ENCODE peak calls at places on chromosomes 13 and 19, in four cellular contexts. N is GM23248, A is HepG2, S is mesendoderm. M is an unnamed sample. For H3K36me3, the result is how much of the 10 kb centered on the place peaks cover.

GRCh38 chr19:56125806-56126590 is 4.9 kb upstream of the ZNF787 start:
- DNase-seq in S (no peak), A (no peak), N (no peak), M (no peak)

GRCh38 chr19:32809254-32809653 is 60.3 kb downstream of the SLC7A9 start:
- DNase-seq in S (no peak), N (no peak), A (no peak), M (no peak)

GRCh38 chr19:44748426-44749254 is at the start of gene BCL3:
- DNase-seq in A (no peak), N (peak), S (no peak), M (no peak)

GRCh38 chr13:107867701-107868661 is 347.4 kb downstream of the LIG4 start:
- DNase-seq in A (no peak), S (peak), N (peak), M (no peak)

GRCh38 chr13:90485441-90485840 is 862.0 kb upstream of the MIR17HG start:
- DNase-seq in A (no peak), N (peak), S (no peak), M (no peak)

GRCh38 chr13:113398963-113399754 is 35.2 kb upstream of the GRTP1 start:
- DNase-seq in S (peak), A (no peak), N (peak), M (no peak)

GRCh38 chr19:33646306-33646705 is 24.6 kb downstream of the CHST8 start:
- DNase-seq in N (no peak), A (no peak), S (no peak), M (no peak)

GRCh38 chr13:95643471-95643813 is 1.1 kb downstream of the DZIP1 start:
- DNase-seq in S (peak), A (peak), N (peak), M (no peak)

GRCh38 chr19:42443944-42444398 is 1.2 kb upstream of the CXCL17 start:
- DNase-seq in N (no peak), A (peak), S (no peak), M (no peak)

GRCh38 chr13:78657699-78658629 is 991 bp downstream of the OBI1 start:
- DNase-seq in S (peak), A (peak), N (peak), M (peak)

GRCh38 chr19:11673608-11674041 is 65.1 kb downstream of the ZNF823 start:
- DNase-seq in N (peak), A (peak), S (peak), M (peak)

GRCh38 chr13:102536695-102537485 is 59.9 kb upstream of the TPP2 start:
- DNase-seq in A (no peak), S (no peak), N (no peak), M (no peak)

GRCh38 chr13:98775844-98776598 is 23.5 kb upstream of the SLC15A1 start:
- DNase-seq in N (peak), A (peak), S (peak), M (no peak)

GRCh38 chr13:48906200-48906599 is 69.5 kb upstream of the FNDC3A start:
- DNase-seq in N (no peak), S (no peak), A (no peak), M (no peak)

GRCh38 chr19:49710372-49710951 is 19.5 kb downstream of the CPT1C start:
- DNase-seq in S (no peak), N (peak), A (no peak), M (no peak)

GRCh38 chr13:67343777-67344176 is 113.6 kb upstream of the PCDH9 start:
- DNase-seq in A (no peak), S (peak), N (no peak), M (no peak)

GRCh38 chr19:4911786-4912672 is 2.7 kb downstream of the UHRF1 start:
- DNase-seq in S (peak), N (peak), A (peak), M (no peak)

GRCh38 chr19:4391701-4392543 is 8.4 kb downstream of the SH3GL1 start:
- DNase-seq in A (peak), N (peak), S (no peak), M (no peak)

GRCh38 chr13:46469064-46469463 is 82.0 kb upstream of the RUBCNL start:
- DNase-seq in N (peak), A (no peak), S (no peak), M (no peak)

GRCh38 chr13:51590231-51590630 is 6.0 kb downstream of the WDFY2 start:
- DNase-seq in N (no peak), A (no peak), S (no peak), M (no peak)

GRCh38 chr19:44525721-44526430 is 3.6 kb downstream of the CEACAM20 start:
- DNase-seq in N (no peak), A (no peak), S (no peak), M (no peak)

GRCh38 chr19:54142166-54142780 is 4.7 kb downstream of the CNOT3 start:
- DNase-seq in S (no peak), A (no peak), N (peak), M (no peak)

GRCh38 chr19:42226886-42227285 is 6.8 kb downstream of the ZNF526 start:
- DNase-seq in N (peak), S (no peak), A (no peak), M (no peak)

GRCh38 chr19:36915992-36916830 is at the start of the genes ZNF568 and ZNF829:
- DNase-seq in A (peak), N (peak), S (peak), M (peak)

GRCh38 chr19:50702870-50703829 is 16.5 kb downstream of the SHANK1 start:
- DNase-seq in S (no peak), N (peak), A (no peak), M (no peak)

GRCh38 chr19:4502282-4503223 is 15.7 kb downstream of the PLIN4 start:
- DNase-seq in A (no peak), S (no peak), N (no peak), M (no peak)

GRCh38 chr13:105918842-105919741 is 616.4 kb downstream of the EFNB2 start:
- DNase-seq in N (peak), A (peak), S (peak), M (peak)

GRCh38 chr19:56869886-56870285 is 29.4 kb upstream of the PEG3 start:
- DNase-seq in S (no peak), N (no peak), A (no peak), M (no peak)

GRCh38 chr19:28603453-28603852 is 609.5 kb downstream of the UQCRFS1 start:
- DNase-seq in S (no peak), N (no peak), A (no peak), M (no peak)

DNA sequence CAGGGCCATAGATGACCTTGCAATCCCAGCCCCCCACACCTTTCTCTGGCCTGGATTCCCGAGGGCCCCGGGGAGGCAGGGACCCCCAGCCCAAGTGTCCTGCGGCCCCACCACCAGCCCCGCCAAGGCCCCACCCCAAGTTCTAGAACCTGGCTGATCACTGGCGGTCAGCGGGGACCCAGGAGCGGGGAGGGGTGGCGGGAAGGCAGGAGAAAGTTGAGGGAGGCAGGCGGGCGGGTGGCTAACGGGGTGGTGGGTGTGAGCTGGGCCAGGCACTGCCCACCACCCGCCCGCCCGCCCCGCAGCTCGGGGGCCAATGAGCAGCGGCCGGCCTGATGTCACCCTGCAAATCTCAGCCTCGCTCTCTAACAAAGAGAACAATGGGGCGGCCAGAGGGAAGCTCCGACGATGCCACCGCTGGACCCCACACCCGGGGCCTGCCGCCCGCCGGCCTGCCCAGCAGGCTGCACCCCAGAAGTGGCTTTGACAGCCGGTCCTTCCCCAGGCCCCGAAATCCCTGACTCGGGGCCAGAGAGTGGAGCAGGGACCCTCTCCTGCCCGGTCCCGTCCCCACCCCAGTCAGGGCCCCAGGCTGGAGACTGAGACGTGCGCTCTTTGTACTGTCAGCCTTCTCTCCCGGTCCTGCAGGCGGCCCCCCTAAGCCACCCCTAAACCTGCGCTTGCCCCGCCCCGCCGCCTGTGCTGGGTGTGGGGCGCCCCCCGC is 1.6 kb downstream of the MEX3D start:
- DNase-seq in A (peak), S (peak), N (peak), M (peak)
- H3K9ac ChIP-seq in A (peak), S (peak), N (peak), M (peak)

GRCh38 chr19:38719761-38720558 is 24.3 kb downstream of the CAPN12 start:
- DNase-seq in S (no peak), N (no peak), A (no peak), M (no peak)
- H3K36me3 ChIP-seq in S (under half), N (half or more), A (half or more), M (half or more)

GRCh38 chr19:13058951-13059660 is 43.6 kb downstream of the LYL1 start:
- DNase-seq in N (no peak), S (no peak), A (no peak), M (no peak)

GRCh38 chr19:13057744-13058143 is 44.9 kb downstream of the LYL1 start:
- DNase-seq in N (no peak), S (no peak), A (no peak), M (no peak)

GRCh38 chr19:13060964-13061927 is 41.4 kb downstream of the LYL1 start:
- DNase-seq in A (peak), S (peak), N (peak), M (peak)

GRCh38 chr19:13062317-13062716 is 40.3 kb downstream of the LYL1 start:
- DNase-seq in S (no peak), A (no peak), N (no peak), M (no peak)

DNA sequence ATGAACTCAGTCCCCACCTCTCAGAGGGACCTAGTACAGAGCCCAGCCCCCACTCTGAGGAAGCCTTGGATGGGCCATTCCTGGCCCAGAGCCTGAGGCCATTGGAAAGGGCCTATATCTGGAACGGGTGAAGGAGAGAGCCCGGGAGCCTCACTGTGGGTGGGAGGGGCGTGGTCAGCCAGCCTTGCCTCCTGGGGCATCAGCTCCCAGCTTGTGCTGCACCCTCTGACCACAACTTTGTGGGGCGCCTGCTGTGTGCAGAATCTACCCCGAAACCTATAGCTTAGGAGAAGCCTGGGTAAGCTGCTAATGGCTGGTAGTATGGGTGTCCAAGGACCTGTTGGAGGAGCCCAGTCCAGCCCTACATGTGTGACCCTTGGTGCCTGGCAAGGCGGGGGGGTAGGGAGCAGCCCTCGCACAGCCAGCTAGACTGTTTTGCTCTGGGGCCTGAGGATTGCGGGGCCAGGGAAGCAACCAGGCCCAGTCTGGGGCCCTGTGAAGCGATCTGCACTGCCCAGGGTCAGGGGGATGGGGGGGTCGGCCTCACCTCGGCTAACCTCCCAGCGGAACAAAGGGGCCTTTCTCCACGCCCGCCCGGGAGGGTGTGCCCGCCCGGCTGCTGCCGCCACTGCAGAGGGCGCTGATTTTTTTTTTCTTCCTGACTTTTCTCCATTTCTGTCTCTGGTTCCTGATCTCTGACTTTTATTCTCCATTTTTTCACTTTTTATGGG is 42.3 kb downstream of the LYL1 start:
- DNase-seq in A (peak), N (peak), S (no peak), M (no peak)
- H3K4me3 ChIP-seq in A (peak), N (peak), S (no peak), M (peak)

GRCh38 chr19:46141421-46141820 is 6.6 kb upstream of the IGFL2 start:
- DNase-seq in A (no peak), S (no peak), N (no peak), M (no peak)
- H3K9ac ChIP-seq in A (no peak), S (no peak), N (no peak), M (no peak)

GRCh38 chr19:47146920-47147319 is 16.3 kb downstream of the SAE1 start:
- DNase-seq in A (no peak), S (no peak), N (no peak), M (no peak)
- H3K36me3 ChIP-seq in A (half or more), S (under half), N (under half), M (half or more)

GRCh38 chr19:34676697-34677385 is at the start of gene SCGB2B2:
- DNase-seq in N (no peak), A (no peak), S (no peak), M (peak)

GRCh38 chr19:34677386-34678084 is at the start of gene ZNF302:
- DNase-seq in A (no peak), N (peak), S (peak), M (peak)

GRCh38 chr19:34675919-34676318 is 1.0 kb downstream of the SCGB2B2 start:
- DNase-seq in N (no peak), S (no peak), A (no peak), M (no peak)

GRCh38 chr19:34673590-34673989 is 3.4 kb downstream of the SCGB2B2 start:
- DNase-seq in A (peak), N (no peak), S (no peak), M (no peak)

GRCh38 chr19:34675250-34675649 is 1.7 kb downstream of the SCGB2B2 start:
- DNase-seq in S (no peak), N (no peak), A (no peak), M (no peak)
- H3K4me3 ChIP-seq in S (no peak), N (no peak), A (no peak), M (no peak)

DNA sequence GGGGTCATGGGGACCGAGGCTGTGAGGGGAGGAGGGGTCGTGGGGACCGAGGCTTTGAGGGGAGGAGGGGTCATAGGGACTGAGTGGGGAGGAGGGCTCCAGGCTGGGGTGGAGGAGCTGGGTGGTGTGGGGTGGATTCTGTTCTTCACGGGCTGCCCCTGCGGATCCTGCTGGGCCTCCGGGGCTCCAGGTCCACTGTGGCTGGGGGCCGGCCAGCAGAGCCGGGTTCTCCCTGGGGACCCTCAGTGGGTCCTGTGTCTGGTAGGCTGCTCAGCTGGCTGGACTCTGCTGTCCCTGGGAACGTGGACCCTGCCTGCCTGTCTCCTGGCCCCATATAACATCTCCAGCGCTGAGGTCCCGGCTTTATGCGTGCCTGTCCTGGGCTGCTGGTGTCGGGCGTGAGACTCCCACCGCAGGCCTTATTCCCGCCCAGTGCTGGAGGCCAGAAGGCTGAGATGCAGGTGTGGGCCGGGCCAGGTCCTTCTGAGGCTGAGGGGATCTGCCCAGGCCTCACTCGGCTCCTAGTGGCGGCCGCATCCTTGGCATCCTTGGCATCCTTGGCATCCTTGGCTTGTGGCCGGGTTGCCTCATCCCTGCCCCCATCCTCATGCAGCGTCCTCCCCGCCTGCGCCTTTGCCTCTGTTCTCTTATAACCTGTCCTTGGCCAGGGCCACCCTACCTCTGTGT is 19.8 kb upstream of the GNA15 start:
- DNase-seq in S (peak), A (no peak), N (no peak), M (no peak)
- H3K9ac ChIP-seq in S (no peak), A (no peak), N (no peak), M (no peak)

DNA sequence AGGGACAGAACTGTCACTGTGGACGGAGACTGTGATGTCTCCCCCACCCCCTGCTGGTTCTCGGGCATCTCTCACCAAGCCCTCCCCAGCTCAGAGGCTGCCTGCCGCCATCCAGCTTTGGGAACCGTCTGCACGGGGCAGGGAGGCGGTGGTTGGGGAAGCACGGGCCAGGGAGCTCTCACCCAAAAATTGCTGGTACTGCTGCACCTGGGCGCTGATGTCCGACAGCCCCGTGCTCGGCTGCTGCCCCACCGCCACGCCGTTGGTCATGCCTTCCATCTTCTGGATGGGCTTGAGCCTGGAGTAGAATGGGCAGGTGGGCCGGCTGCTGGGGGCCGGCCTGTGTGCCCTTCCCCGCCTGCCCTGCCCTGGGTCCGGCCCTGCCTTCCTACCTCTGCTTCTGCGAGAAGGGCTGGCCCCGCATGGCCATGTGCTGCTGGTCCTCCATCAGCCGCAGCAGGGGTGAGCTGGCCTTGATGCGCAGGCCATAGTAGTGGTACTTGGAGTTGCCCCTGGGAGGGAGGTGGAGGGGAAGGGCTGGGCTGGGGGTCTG is 16.1 kb downstream of the DCAF15 start:
- DNase-seq in S (no peak), N (no peak), A (no peak), M (no peak)
- H3K36me3 ChIP-seq in S (under half), N (under half), A (under half), M (half or more)

M was measured in NT2/D1.